ENCODE peak calls at places on chromosomes 11 and 22, in nine cellular contexts. One of them, this sample, is unnamed.

GRCh38 chr22:28799834-28800307 is 498 bp downstream of the XBP1 start:
- DNase-seq in A549: no peak
- DNase-seq in cardiac muscle cell: peak
- DNase-seq in endodermal cell: peak
- DNase-seq in adrenal gland: peak
- DNase-seq in astrocyte of the cerebellum: peak
- DNase-seq in lung: peak
- DNase-seq in Peyer's patch: peak
- DNase-seq in astrocyte of the spinal cord: peak
- DNase-seq in this sample: peak

GRCh38 chr11:41665633-41666032 is 206.2 kb upstream of the LRRC4C start:
- DNase-seq in A549: no peak
- DNase-seq in cardiac muscle cell: no peak
- DNase-seq in endodermal cell: no peak
- DNase-seq in adrenal gland: no peak
- DNase-seq in astrocyte of the cerebellum: no peak
- DNase-seq in lung: no peak
- DNase-seq in Peyer's patch: no peak
- DNase-seq in astrocyte of the spinal cord: no peak
- DNase-seq in this sample: peak

GRCh38 chr22:27295605-27296004 is 506.0 kb downstream of the MN1 start:
- DNase-seq in A549: no peak
- DNase-seq in cardiac muscle cell: no peak
- DNase-seq in endodermal cell: no peak
- DNase-seq in adrenal gland: no peak
- DNase-seq in astrocyte of the cerebellum: no peak
- DNase-seq in lung: no peak
- DNase-seq in Peyer's patch: no peak
- DNase-seq in astrocyte of the spinal cord: no peak
- DNase-seq in this sample: no peak

GRCh38 chr22:35630387-35630793 is 13.3 kb upstream of the MB start:
- DNase-seq in A549: peak
- DNase-seq in cardiac muscle cell: peak
- DNase-seq in endodermal cell: peak
- DNase-seq in adrenal gland: no peak
- DNase-seq in astrocyte of the cerebellum: no peak
- DNase-seq in lung: no peak
- DNase-seq in Peyer's patch: no peak
- DNase-seq in astrocyte of the spinal cord: peak
- DNase-seq in this sample: no peak

GRCh38 chr11:46315783-46316563 is 31.3 kb upstream of the DGKZ start:
- DNase-seq in A549: no peak
- DNase-seq in cardiac muscle cell: peak
- DNase-seq in endodermal cell: no peak
- DNase-seq in adrenal gland: peak
- DNase-seq in astrocyte of the cerebellum: no peak
- DNase-seq in lung: no peak
- DNase-seq in Peyer's patch: peak
- DNase-seq in astrocyte of the spinal cord: no peak
- DNase-seq in this sample: peak

GRCh38 chr11:65766535-65766934 is 14.2 kb downstream of the AP5B1 start:
- DNase-seq in A549: no peak
- DNase-seq in cardiac muscle cell: peak
- DNase-seq in endodermal cell: no peak
- DNase-seq in adrenal gland: no peak
- DNase-seq in astrocyte of the cerebellum: peak
- DNase-seq in lung: no peak
- DNase-seq in Peyer's patch: no peak
- DNase-seq in astrocyte of the spinal cord: peak
- DNase-seq in this sample: no peak

GRCh38 chr22:27004434-27004833 is 347.0 kb downstream of the MIAT start:
- DNase-seq in A549: no peak
- DNase-seq in cardiac muscle cell: no peak
- DNase-seq in endodermal cell: no peak
- DNase-seq in adrenal gland: no peak
- DNase-seq in astrocyte of the cerebellum: no peak
- DNase-seq in lung: no peak
- DNase-seq in Peyer's patch: no peak
- DNase-seq in astrocyte of the spinal cord: no peak
- DNase-seq in this sample: no peak

GRCh38 chr11:67022961-67023956 is at the start of gene SYT12:
- DNase-seq in A549: peak
- DNase-seq in cardiac muscle cell: peak
- DNase-seq in endodermal cell: peak
- DNase-seq in adrenal gland: peak
- DNase-seq in astrocyte of the cerebellum: no peak
- DNase-seq in lung: no peak
- DNase-seq in Peyer's patch: no peak
- DNase-seq in astrocyte of the spinal cord: no peak
- DNase-seq in this sample: no peak

GRCh38 chr22:26743149-26743548 is 85.8 kb downstream of the MIAT start:
- DNase-seq in A549: no peak
- DNase-seq in cardiac muscle cell: no peak
- DNase-seq in endodermal cell: no peak
- DNase-seq in adrenal gland: no peak
- DNase-seq in astrocyte of the cerebellum: no peak
- DNase-seq in lung: no peak
- DNase-seq in Peyer's patch: no peak
- DNase-seq in astrocyte of the spinal cord: no peak
- DNase-seq in this sample: no peak

GRCh38 chr22:27919943-27920755 is 1.1 kb upstream of the PITPNB start:
- DNase-seq in A549: peak
- DNase-seq in cardiac muscle cell: peak
- DNase-seq in endodermal cell: peak
- DNase-seq in adrenal gland: peak
- DNase-seq in astrocyte of the cerebellum: peak
- DNase-seq in lung: no peak
- DNase-seq in Peyer's patch: no peak
- DNase-seq in astrocyte of the spinal cord: peak
- DNase-seq in this sample: peak

GRCh38 chr11:8063319-8063718 is 17.7 kb upstream of the TUB start:
- DNase-seq in A549: no peak
- DNase-seq in cardiac muscle cell: peak
- DNase-seq in endodermal cell: no peak
- DNase-seq in adrenal gland: peak
- DNase-seq in astrocyte of the cerebellum: no peak
- DNase-seq in lung: no peak
- DNase-seq in Peyer's patch: no peak
- DNase-seq in astrocyte of the spinal cord: no peak
- DNase-seq in this sample: no peak

GRCh38 chr11:125373426-125374391 is 122.4 kb downstream of the FEZ1 start:
- DNase-seq in A549: no peak
- DNase-seq in cardiac muscle cell: peak
- DNase-seq in endodermal cell: peak
- DNase-seq in adrenal gland: no peak
- DNase-seq in astrocyte of the cerebellum: peak
- DNase-seq in lung: peak
- DNase-seq in Peyer's patch: peak
- DNase-seq in astrocyte of the spinal cord: no peak
- DNase-seq in this sample: no peak

GRCh38 chr11:76617553-76618265 is 52.8 kb downstream of the LRRC32 start:
- DNase-seq in A549: no peak
- DNase-seq in cardiac muscle cell: peak
- DNase-seq in endodermal cell: peak
- DNase-seq in adrenal gland: no peak
- DNase-seq in astrocyte of the cerebellum: peak
- DNase-seq in lung: no peak
- DNase-seq in Peyer's patch: peak
- DNase-seq in astrocyte of the spinal cord: peak
- DNase-seq in this sample: no peak

GRCh38 chr11:123586568-123586967 is 67.9 kb downstream of the SCN3B start:
- DNase-seq in A549: no peak
- DNase-seq in cardiac muscle cell: no peak
- DNase-seq in endodermal cell: no peak
- DNase-seq in adrenal gland: no peak
- DNase-seq in astrocyte of the cerebellum: no peak
- DNase-seq in lung: no peak
- DNase-seq in Peyer's patch: no peak
- DNase-seq in astrocyte of the spinal cord: no peak
- DNase-seq in this sample: no peak

GRCh38 chr11:94866231-94866827 is 98.2 kb downstream of the AMOTL1 start:
- DNase-seq in A549: no peak
- DNase-seq in cardiac muscle cell: peak
- DNase-seq in endodermal cell: peak
- DNase-seq in adrenal gland: no peak
- DNase-seq in astrocyte of the cerebellum: no peak
- DNase-seq in lung: no peak
- DNase-seq in Peyer's patch: no peak
- DNase-seq in astrocyte of the spinal cord: no peak
- DNase-seq in this sample: no peak

DNA sequence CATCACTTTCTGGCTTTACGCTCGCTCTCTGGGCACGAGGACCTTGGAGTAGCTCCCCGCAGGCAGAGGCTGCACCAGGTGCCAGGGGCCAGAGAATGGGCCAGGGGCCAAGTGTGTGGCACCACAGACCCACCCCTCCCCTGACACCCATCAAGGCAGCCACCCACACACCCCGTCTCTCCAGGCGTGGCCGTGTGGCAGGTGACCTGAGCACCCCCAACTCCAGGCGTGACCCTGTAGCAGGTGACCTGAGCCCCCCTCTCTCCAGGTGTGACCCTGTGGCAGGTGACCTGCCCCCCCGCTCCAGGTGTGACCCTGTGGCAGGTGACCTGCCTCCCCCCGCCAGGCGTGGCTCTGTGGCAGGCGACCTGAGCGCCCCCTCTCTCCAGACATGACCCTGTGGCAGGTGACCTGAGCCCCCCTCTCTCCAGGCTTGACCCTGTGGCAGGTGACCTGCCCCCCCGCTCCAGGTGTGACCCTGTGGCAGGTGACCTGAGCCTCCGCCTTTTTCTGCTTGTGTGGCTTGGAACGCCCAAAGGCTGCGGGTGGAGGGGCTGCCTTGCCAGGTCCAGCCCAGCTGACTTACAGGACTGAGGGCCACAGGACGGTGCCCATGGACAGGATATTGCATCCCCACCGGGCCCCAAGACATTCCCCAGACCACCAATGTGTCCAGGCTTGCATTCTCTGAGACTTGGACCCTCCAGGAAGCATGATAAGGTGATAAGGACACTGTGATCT is 667.2 kb downstream of the BRD1 start:
- DNase-seq in A549: no peak
- DNase-seq in cardiac muscle cell: no peak
- DNase-seq in endodermal cell: no peak
- DNase-seq in adrenal gland: no peak
- DNase-seq in astrocyte of the cerebellum: no peak
- DNase-seq in lung: no peak
- DNase-seq in Peyer's patch: no peak
- DNase-seq in astrocyte of the spinal cord: no peak
- DNase-seq in this sample: no peak
- TF ChIP-seq CTCF in A549: no peak
- TF ChIP-seq CTCF in cardiac muscle cell: no peak
- TF ChIP-seq CTCF in endodermal cell: no peak
- TF ChIP-seq CTCF in adrenal gland: no peak
- TF ChIP-seq CTCF in astrocyte of the cerebellum: no peak
- TF ChIP-seq CTCF in lung: no peak
- TF ChIP-seq CTCF in Peyer's patch: no peak
- TF ChIP-seq CTCF in astrocyte of the spinal cord: no peak
- TF ChIP-seq CTCF in this sample: no peak

DNA sequence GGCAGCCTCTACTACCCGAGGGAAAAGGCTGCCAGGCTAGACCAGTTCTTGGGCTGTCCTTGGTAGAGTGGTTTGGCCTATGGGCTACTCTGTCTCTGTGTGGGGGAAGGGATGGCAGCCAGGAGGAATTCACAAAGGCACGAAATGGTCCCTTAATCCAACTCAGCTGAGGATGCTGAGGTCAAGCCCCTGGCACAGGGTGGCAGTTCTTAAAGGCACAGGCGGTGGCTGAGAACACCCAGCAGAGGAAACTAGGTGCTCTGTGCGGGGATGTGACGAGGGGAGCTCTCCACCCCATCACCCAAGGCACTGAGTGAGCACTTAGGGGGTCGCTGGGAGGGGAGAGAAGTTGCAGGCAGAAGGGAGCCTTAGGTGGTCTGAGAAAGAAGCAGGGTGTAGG is at the start of gene MFRP:
- DNase-seq in A549: no peak
- DNase-seq in cardiac muscle cell: no peak
- DNase-seq in endodermal cell: no peak
- DNase-seq in adrenal gland: no peak
- DNase-seq in astrocyte of the cerebellum: no peak
- DNase-seq in lung: no peak
- DNase-seq in Peyer's patch: no peak
- DNase-seq in astrocyte of the spinal cord: no peak
- DNase-seq in this sample: no peak
- H3K4me3 ChIP-seq in A549: no peak
- H3K4me3 ChIP-seq in cardiac muscle cell: no peak
- H3K4me3 ChIP-seq in endodermal cell: no peak
- H3K4me3 ChIP-seq in adrenal gland: no peak
- H3K4me3 ChIP-seq in astrocyte of the cerebellum: no peak
- H3K4me3 ChIP-seq in lung: no peak
- H3K4me3 ChIP-seq in Peyer's patch: no peak
- H3K4me3 ChIP-seq in astrocyte of the spinal cord: no peak
- H3K4me3 ChIP-seq in this sample: no peak

GRCh38 chr11:119100246-119100959 is 1.2 kb downstream of the DPAGT1 start:
- DNase-seq in A549: peak
- DNase-seq in cardiac muscle cell: peak
- DNase-seq in endodermal cell: peak
- DNase-seq in adrenal gland: no peak
- DNase-seq in astrocyte of the cerebellum: no peak
- DNase-seq in lung: no peak
- DNase-seq in Peyer's patch: peak
- DNase-seq in astrocyte of the spinal cord: peak
- DNase-seq in this sample: peak
- TF ChIP-seq CTCF in A549: peak
- TF ChIP-seq CTCF in cardiac muscle cell: peak
- TF ChIP-seq CTCF in endodermal cell: peak
- TF ChIP-seq CTCF in adrenal gland: peak
- TF ChIP-seq CTCF in astrocyte of the cerebellum: peak
- TF ChIP-seq CTCF in lung: no peak
- TF ChIP-seq CTCF in Peyer's patch: no peak
- TF ChIP-seq CTCF in astrocyte of the spinal cord: peak
- TF ChIP-seq CTCF in this sample: peak

GRCh38 chr11:63683133-63683991 is 2.1 kb downstream of the RTN3 start:
- DNase-seq in A549: no peak
- DNase-seq in cardiac muscle cell: peak
- DNase-seq in endodermal cell: no peak
- DNase-seq in adrenal gland: no peak
- DNase-seq in astrocyte of the cerebellum: peak
- DNase-seq in lung: no peak
- DNase-seq in Peyer's patch: no peak
- DNase-seq in astrocyte of the spinal cord: peak
- DNase-seq in this sample: no peak
- H3K4me3 ChIP-seq in A549: peak
- H3K4me3 ChIP-seq in cardiac muscle cell: peak
- H3K4me3 ChIP-seq in endodermal cell: peak
- H3K4me3 ChIP-seq in adrenal gland: no peak
- H3K4me3 ChIP-seq in astrocyte of the cerebellum: peak
- H3K4me3 ChIP-seq in lung: no peak
- H3K4me3 ChIP-seq in Peyer's patch: peak
- H3K4me3 ChIP-seq in astrocyte of the spinal cord: peak
- H3K4me3 ChIP-seq in this sample: peak